ENCODE peak calls at places on chromosomes 6 and 20, in four cellular contexts. One of them, this sample, is unnamed.

GRCh38 chr6:75077694-75078093 is 128.2 kb downstream of the COL12A1 start:
- DNase-seq in tibial artery: no peak
- DNase-seq in stimulated activated CD4-positive, alpha-beta T cell treated with anti-CD3 and anti-CD28 coated beads, Interleukin-1b, Interleukin-23, amount 100 ng/mL, for 1 hour: no peak
- DNase-seq in iPS DF 19.7: no peak
- DNase-seq in this sample: no peak

GRCh38 chr20:4788314-4788713 is 66.6 kb downstream of the PRND start:
- DNase-seq in iPS DF 19.7: no peak
- DNase-seq in stimulated activated CD4-positive, alpha-beta T cell treated with anti-CD3 and anti-CD28 coated beads, Interleukin-1b, Interleukin-23, amount 100 ng/mL, for 1 hour: no peak
- DNase-seq in tibial artery: no peak
- DNase-seq in this sample: no peak

GRCh38 chr6:8825726-8826125 is 390.4 kb upstream of the SLC35B3 start:
- DNase-seq in tibial artery: no peak
- DNase-seq in stimulated activated CD4-positive, alpha-beta T cell treated with anti-CD3 and anti-CD28 coated beads, Interleukin-1b, Interleukin-23, amount 100 ng/mL, for 1 hour: no peak
- DNase-seq in iPS DF 19.7: no peak
- DNase-seq in this sample: no peak

GRCh38 chr6:43517503-43518357 is 841 bp downstream of the POLR1C start:
- DNase-seq in tibial artery: no peak
- DNase-seq in stimulated activated CD4-positive, alpha-beta T cell treated with anti-CD3 and anti-CD28 coated beads, Interleukin-1b, Interleukin-23, amount 100 ng/mL, for 1 hour: no peak
- DNase-seq in iPS DF 19.7: no peak
- DNase-seq in this sample: no peak

GRCh38 chr20:47929368-47930115 is 144.3 kb upstream of the SULF2 start:
- DNase-seq in iPS DF 19.7: no peak
- DNase-seq in tibial artery: no peak
- DNase-seq in stimulated activated CD4-positive, alpha-beta T cell treated with anti-CD3 and anti-CD28 coated beads, Interleukin-1b, Interleukin-23, amount 100 ng/mL, for 1 hour: no peak
- DNase-seq in this sample: no peak

GRCh38 chr6:130602151-130602770 is 224.9 kb upstream of the SMLR1 start:
- DNase-seq in tibial artery: no peak
- DNase-seq in iPS DF 19.7: no peak
- DNase-seq in stimulated activated CD4-positive, alpha-beta T cell treated with anti-CD3 and anti-CD28 coated beads, Interleukin-1b, Interleukin-23, amount 100 ng/mL, for 1 hour: no peak
- DNase-seq in this sample: no peak

GRCh38 chr6:169993861-169994481 is 242.5 kb downstream of the ERMARD start:
- DNase-seq in stimulated activated CD4-positive, alpha-beta T cell treated with anti-CD3 and anti-CD28 coated beads, Interleukin-1b, Interleukin-23, amount 100 ng/mL, for 1 hour: no peak
- DNase-seq in tibial artery: peak
- DNase-seq in iPS DF 19.7: no peak
- DNase-seq in this sample: no peak

GRCh38 chr6:110543106-110543505 is 66.7 kb upstream of the SLC22A16 start:
- DNase-seq in stimulated activated CD4-positive, alpha-beta T cell treated with anti-CD3 and anti-CD28 coated beads, Interleukin-1b, Interleukin-23, amount 100 ng/mL, for 1 hour: no peak
- DNase-seq in iPS DF 19.7: no peak
- DNase-seq in tibial artery: no peak
- DNase-seq in this sample: no peak

GRCh38 chr6:24219670-24220069 is 93.7 kb downstream of the NRSN1 start:
- DNase-seq in iPS DF 19.7: no peak
- DNase-seq in stimulated activated CD4-positive, alpha-beta T cell treated with anti-CD3 and anti-CD28 coated beads, Interleukin-1b, Interleukin-23, amount 100 ng/mL, for 1 hour: no peak
- DNase-seq in tibial artery: no peak
- DNase-seq in this sample: no peak